ENCODE peak calls at places on chromosomes 13 and 19, in seven cellular contexts. N is SHP77 treated with DMSO at 0.1 percent for 48 hours; D is stimulated activated CD4-positive, alpha-beta T cell treated with anti-CD3 and anti-CD28 coated beads, Interleukin-1b, Interleukin-23, amount 100 ng/mL, for 1 hour; Q is fibroblast of mammary gland; T is SW 1271; R is retina; F is T47D. E is an unnamed sample.

GRCh38 chr13:39688699-39689405 is 33.4 kb downstream of the COG6 start:
- DNase-seq in D (no peak), R (no peak), F (no peak), Q (peak; percentile 15), T (no peak), N (no peak), E (no peak)

GRCh38 chr19:51259348-51260245 is 8.7 kb downstream of the SIGLECL1 start:
- DNase-seq in T (peak; percentile 15), Q (peak; percentile 26), R (peak; percentile 46), N (peak; percentile 24), D (no peak), F (peak; percentile 18), E (no peak)

GRCh38 chr19:28641395-28641794 is 571.6 kb downstream of the UQCRFS1 start:
- DNase-seq in T (no peak), F (no peak), N (no peak), Q (no peak), R (no peak), D (no peak), E (no peak)

GRCh38 chr19:17302391-17303166 is 646 bp downstream of the ABHD8 start:
- DNase-seq in F (no peak), D (no peak), Q (no peak), T (no peak), N (no peak), R (no peak), E (no peak)

GRCh38 chr13:39134574-39134973 is 96.3 kb downstream of the NHLRC3 start:
- DNase-seq in D (no peak), N (no peak), R (no peak), T (no peak), F (no peak), Q (no peak), E (no peak)

GRCh38 chr19:31377736-31378135 is 28.5 kb upstream of the TSHZ3 start:
- DNase-seq in F (no peak), D (no peak), N (no peak), R (no peak), Q (peak; percentile 48), T (no peak), E (no peak)

GRCh38 chr19:48500830-48501445 is 10.7 kb downstream of the LMTK3 start:
- DNase-seq in R (no peak), N (no peak), F (no peak), Q (no peak), D (no peak), T (no peak), E (no peak)

GRCh38 chr19:48090281-48090802 is 20.3 kb downstream of the PLA2G4C start:
- DNase-seq in F (no peak), N (no peak), R (no peak), D (no peak), Q (no peak), T (no peak), E (no peak)

GRCh38 chr13:23381877-23382276 is 51.6 kb downstream of the SACS start:
- DNase-seq in D (no peak), R (peak; percentile 31), T (no peak), N (no peak), F (no peak), Q (no peak), E (no peak)

GRCh38 chr19:18157465-18158063 is 4.6 kb downstream of the PIK3R2 start:
- DNase-seq in Q (no peak), D (no peak), F (no peak), N (peak; percentile 71), T (no peak), R (peak; percentile 77), E (no peak)

GRCh38 chr13:72716776-72717175 is 10.7 kb downstream of the MZT1 start:
- DNase-seq in N (no peak), R (no peak), T (no peak), Q (no peak), F (no peak), D (no peak), E (peak; percentile 58)

GRCh38 chr13:80262051-80262695 is 78.8 kb downstream of the SPRY2 start:
- DNase-seq in D (no peak), R (no peak), Q (no peak), N (no peak), T (no peak), F (no peak), E (no peak)

GRCh38 chr13:61880576-61881283 is 465.1 kb upstream of the PCDH20 start:
- DNase-seq in T (peak; percentile 32), F (no peak), R (no peak), N (no peak), Q (peak; percentile 3), D (no peak), E (no peak)

GRCh38 chr13:32147976-32148375 is 116.4 kb downstream of the FRY start:
- DNase-seq in R (no peak), N (no peak), T (no peak), Q (no peak), F (no peak), D (no peak), E (no peak)

GRCh38 chr19:3509566-3509989 is 3.5 kb downstream of the FZR1 start:
- DNase-seq in T (no peak), F (no peak), Q (peak; percentile 72), D (no peak), N (no peak), R (no peak), E (no peak)

GRCh38 chr19:7340959-7341837 is 7.5 kb upstream of the ARHGEF18 start:
- DNase-seq in Q (peak; percentile 72), F (no peak), R (peak; percentile 93), D (peak; percentile 82), T (peak; percentile 69), N (peak; percentile 25), E (no peak)

E was measured in pulmonary artery endothelial cell.